ENCODE peak calls at places on chromosomes 5 and 9, in four cellular contexts. J is endothelial cell of umbilical vein, F is IMR-90, P is K562. Y is an unnamed sample.
A peak's percentile ranks its signal among the peaks of the same experiment; 100 is the strongest.

GRCh38 chr9:76901801-76902200 is 4.1 kb downstream of the PRUNE2 start:
- DNase-seq in J (no peak), F (no peak), P (no peak), Y (no peak)

GRCh38 chr5:57780306-57780958 is 297.8 kb upstream of the ACTBL2 start:
- DNase-seq in J (peak; percentile 93), F (peak; percentile 20), P (no peak), Y (no peak)

GRCh38 chr5:177557041-177557647 is 2.8 kb upstream of the FAM193B start:
- DNase-seq in J (no peak), F (no peak), P (peak; percentile 58), Y (no peak)

GRCh38 chr5:6545036-6545693 is 87.7 kb downstream of the NSUN2 start:
- DNase-seq in J (no peak), F (no peak), P (no peak), Y (no peak)

GRCh38 chr9:34490360-34490759 is 31.8 kb downstream of the DNAI1 start:
- DNase-seq in J (no peak), F (no peak), P (no peak), Y (no peak)

GRCh38 chr9:99835581-99835980 is 13.9 kb downstream of the NR4A3 start:
- DNase-seq in J (no peak), F (no peak), P (no peak), Y (no peak)

GRCh38 chr5:181243521-181244307 is at the start of gene RACK1:
- DNase-seq in J (peak; percentile 95), F (peak; percentile 85), P (peak; percentile 65), Y (no peak)

GRCh38 chr9:128104171-128104618 is 23.3 kb downstream of the PTGES2 start:
- DNase-seq in J (peak; percentile 58), F (no peak), P (no peak), Y (no peak)

GRCh38 chr9:127201071-127201541 is 63.5 kb upstream of the GARNL3 start:
- DNase-seq in J (no peak), F (peak; percentile 29), P (no peak), Y (no peak)

GRCh38 chr9:91761362-91761761 is 188.7 kb downstream of the ROR2 start:
- DNase-seq in J (no peak), F (no peak), P (no peak), Y (no peak)

GRCh38 chr5:56608216-56608925 is 207.0 kb upstream of the MAP3K1 start:
- DNase-seq in J (no peak), F (peak; percentile 13), P (no peak), Y (no peak)

DNA sequence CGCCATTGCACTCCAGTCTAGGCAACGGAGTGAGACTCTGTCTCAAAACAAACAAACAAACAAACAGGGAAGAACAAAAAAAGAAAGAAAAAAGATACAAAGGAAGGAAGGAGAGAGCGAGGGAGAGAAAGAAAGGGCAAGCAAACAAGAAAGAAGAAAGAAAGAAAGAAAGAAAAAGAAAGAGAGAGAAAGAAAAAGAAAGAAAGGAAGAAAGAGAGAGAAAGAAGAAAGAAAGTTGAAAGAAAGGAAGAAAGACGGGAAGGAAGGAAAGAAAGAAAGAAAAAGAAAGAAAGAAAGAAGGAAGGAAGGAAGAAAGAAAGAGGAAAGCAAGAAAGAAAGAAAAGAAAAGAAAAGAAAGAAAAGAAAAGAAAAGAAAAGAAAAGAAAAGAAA is 13.1 kb upstream of the ALDOB start:
- DNase-seq in J (no peak), F (no peak), P (no peak), Y (no peak)
- H3K9ac ChIP-seq in J (no peak overlapping the region), F (no peak overlapping the region), P (no peak overlapping the region), Y (no peak overlapping the region)

GRCh38 chr9:132698989-132699388 is 28.7 kb downstream of the GTF3C4 start:
- DNase-seq in J (peak; percentile 93), F (no peak), P (no peak), Y (no peak)

GRCh38 chr9:132699926-132700325 is 29.7 kb downstream of the GTF3C4 start:
- DNase-seq in J (peak; percentile 35), F (peak; percentile 44), P (no peak), Y (no peak)

GRCh38 chr9:132702254-132702653 is 32.0 kb downstream of the GTF3C4 start:
- DNase-seq in J (no peak), F (no peak), P (no peak), Y (no peak)

GRCh38 chr9:132694144-132694543 is 23.9 kb downstream of the GTF3C4 start:
- DNase-seq in J (no peak), F (peak; percentile 25), P (peak; percentile 27), Y (no peak)

GRCh38 chr9:132697230-132697629 is 27.0 kb downstream of the GTF3C4 start:
- DNase-seq in J (no peak), F (no peak), P (no peak), Y (no peak)
- H3K4me2 ChIP-seq in J (no peak overlapping the region), F (no peak overlapping the region), P (no peak overlapping the region), Y (no peak overlapping the region)

GRCh38 chr9:108486791-108487190 is 369.0 kb downstream of the ACTL7B start:
- DNase-seq in J (no peak), F (no peak), P (no peak), Y (no peak)

GRCh38 chr9:108483676-108484075 is 372.1 kb downstream of the ACTL7B start:
- DNase-seq in J (no peak), F (no peak), P (no peak), Y (no peak)

GRCh38 chr9:108484468-108484867 is 371.3 kb downstream of the ACTL7B start:
- DNase-seq in J (no peak), F (no peak), P (no peak), Y (peak; percentile 36)

DNA sequence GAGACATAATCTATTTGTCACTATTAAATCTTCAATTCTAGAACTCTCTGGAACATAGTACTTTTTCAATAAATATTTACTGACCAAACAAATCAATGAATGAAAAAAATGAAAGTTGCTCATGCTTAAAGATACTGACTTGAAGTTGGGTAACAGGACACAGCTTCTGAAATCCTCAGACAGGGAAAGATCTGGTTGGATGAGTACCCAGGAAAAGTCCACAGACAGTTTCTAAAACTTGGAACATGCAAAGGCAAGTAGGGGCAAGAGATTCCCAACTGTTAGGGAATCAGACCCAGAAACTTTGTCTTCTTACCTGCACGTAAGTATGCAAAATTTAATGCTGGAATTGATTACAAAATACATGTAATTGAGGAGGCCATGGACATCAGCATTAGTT is 366.2 kb downstream of the ACTL7B start:
- DNase-seq in J (no peak), F (no peak), P (no peak), Y (peak; percentile 41)
- H3K9me1 ChIP-seq in J (no peaks in the 10 kb centered on the region), F (no peaks in the 10 kb centered on the region), P (no peaks in the 10 kb centered on the region), Y (no peaks in the 10 kb centered on the region)

GRCh38 chr5:68708842-68709170 is 385.0 kb upstream of the SLC30A5 start:
- DNase-seq in J (no peak), F (no peak), P (no peak), Y (no peak)
- H3K9ac ChIP-seq in J (no peak overlapping the region), F (no peak overlapping the region), P (no peak overlapping the region), Y (no peak overlapping the region)

GRCh38 chr5:157862183-157862851 is 3.4 kb upstream of the CLINT1 start:
- DNase-seq in J (no peak), F (no peak), P (no peak), Y (no peak)
- H3K4me2 ChIP-seq in J (no peak overlapping the region), F (no peak overlapping the region), P (no peak overlapping the region), Y (no peak overlapping the region)

Y was measured in keratinocyte.